ENCODE peak calls at places on chromosomes 12 and 14, in eight cellular contexts. One of them, this sample, is unnamed.

GRCh38 chr14:40139657-40140056 is 707.4 kb upstream of the FBXO33 start:
- DNase-seq in stomach: no peak
- DNase-seq in AG04450: no peak
- DNase-seq in CD4-positive, alpha-beta T cell: no peak
- DNase-seq in uterus: no peak
- DNase-seq in body of pancreas: no peak
- DNase-seq in transverse colon: no peak
- DNase-seq in Calu3: no peak
- DNase-seq in this sample: no peak

GRCh38 chr14:66066991-66067788 is 419.0 kb upstream of the CCDC196 start:
- DNase-seq in stomach: no peak
- DNase-seq in AG04450: no peak
- DNase-seq in CD4-positive, alpha-beta T cell: no peak
- DNase-seq in uterus: no peak
- DNase-seq in body of pancreas: no peak
- DNase-seq in transverse colon: no peak
- DNase-seq in Calu3: no peak
- DNase-seq in this sample: no peak

GRCh38 chr12:130878193-130879185 is 6.6 kb downstream of the RAN start:
- DNase-seq in stomach: no peak
- DNase-seq in AG04450: no peak
- DNase-seq in CD4-positive, alpha-beta T cell: no peak
- DNase-seq in uterus: no peak
- DNase-seq in body of pancreas: no peak
- DNase-seq in transverse colon: no peak
- DNase-seq in Calu3: no peak
- DNase-seq in this sample: no peak

GRCh38 chr14:20671597-20672283 is 12.6 kb upstream of the RNASE4 start:
- DNase-seq in stomach: no peak
- DNase-seq in AG04450: no peak
- DNase-seq in CD4-positive, alpha-beta T cell: no peak
- DNase-seq in uterus: no peak
- DNase-seq in body of pancreas: no peak
- DNase-seq in transverse colon: no peak
- DNase-seq in Calu3: no peak
- DNase-seq in this sample: no peak

GRCh38 chr14:54669759-54670630 is 103.1 kb downstream of the SAMD4A start:
- DNase-seq in stomach: no peak
- DNase-seq in AG04450: peak; percentile 15
- DNase-seq in CD4-positive, alpha-beta T cell: no peak
- DNase-seq in uterus: peak; percentile 79
- DNase-seq in body of pancreas: no peak
- DNase-seq in transverse colon: peak; percentile 52
- DNase-seq in Calu3: no peak
- DNase-seq in this sample: no peak

GRCh38 chr14:79074501-79074900 is 904.3 kb downstream of the NRXN3 start:
- DNase-seq in stomach: no peak
- DNase-seq in AG04450: no peak
- DNase-seq in CD4-positive, alpha-beta T cell: no peak
- DNase-seq in uterus: no peak
- DNase-seq in body of pancreas: no peak
- DNase-seq in transverse colon: no peak
- DNase-seq in Calu3: no peak
- DNase-seq in this sample: no peak

GRCh38 chr12:66647034-66647691 is 31.7 kb downstream of the GRIP1 start:
- DNase-seq in stomach: no peak
- DNase-seq in AG04450: peak; percentile 87
- DNase-seq in CD4-positive, alpha-beta T cell: no peak
- DNase-seq in uterus: no peak
- DNase-seq in body of pancreas: no peak
- DNase-seq in transverse colon: no peak
- DNase-seq in Calu3: peak; percentile 47
- DNase-seq in this sample: no peak

GRCh38 chr12:92038476-92038875 is 107.2 kb downstream of the BTG1 start:
- DNase-seq in stomach: no peak
- DNase-seq in AG04450: no peak
- DNase-seq in CD4-positive, alpha-beta T cell: no peak
- DNase-seq in uterus: no peak
- DNase-seq in body of pancreas: no peak
- DNase-seq in transverse colon: no peak
- DNase-seq in Calu3: no peak
- DNase-seq in this sample: no peak

GRCh38 chr14:77598366-77599050 is 17.9 kb downstream of the SPTLC2 start:
- DNase-seq in stomach: no peak
- DNase-seq in AG04450: no peak
- DNase-seq in CD4-positive, alpha-beta T cell: peak; percentile 5
- DNase-seq in uterus: no peak
- DNase-seq in body of pancreas: no peak
- DNase-seq in transverse colon: peak; percentile 37
- DNase-seq in Calu3: no peak
- DNase-seq in this sample: no peak

GRCh38 chr12:109999983-110000505 is 814 bp downstream of the ANKRD13A start:
- DNase-seq in stomach: peak; percentile 35
- DNase-seq in AG04450: no peak
- DNase-seq in CD4-positive, alpha-beta T cell: peak; percentile 13
- DNase-seq in uterus: peak; percentile 29
- DNase-seq in body of pancreas: peak; percentile 20
- DNase-seq in transverse colon: peak; percentile 37
- DNase-seq in Calu3: peak; percentile 16
- DNase-seq in this sample: no peak

GRCh38 chr14:77516111-77516510 is 17.5 kb upstream of the ISM2 start:
- DNase-seq in stomach: no peak
- DNase-seq in AG04450: no peak
- DNase-seq in CD4-positive, alpha-beta T cell: no peak
- DNase-seq in uterus: no peak
- DNase-seq in body of pancreas: no peak
- DNase-seq in transverse colon: no peak
- DNase-seq in Calu3: no peak
- DNase-seq in this sample: no peak

GRCh38 chr12:53184828-53185227 is 4.1 kb upstream of the CSAD start:
- DNase-seq in stomach: no peak
- DNase-seq in AG04450: no peak
- DNase-seq in CD4-positive, alpha-beta T cell: no peak
- DNase-seq in uterus: peak; percentile 13
- DNase-seq in body of pancreas: no peak
- DNase-seq in transverse colon: no peak
- DNase-seq in Calu3: no peak
- DNase-seq in this sample: no peak

GRCh38 chr12:14770495-14771313 is 32.6 kb downstream of the WBP11 start:
- DNase-seq in stomach: peak; percentile 96
- DNase-seq in AG04450: peak; percentile 74
- DNase-seq in CD4-positive, alpha-beta T cell: peak; percentile 93
- DNase-seq in uterus: peak; percentile 95
- DNase-seq in body of pancreas: peak; percentile 97
- DNase-seq in transverse colon: peak; percentile 97
- DNase-seq in Calu3: peak; percentile 94
- DNase-seq in this sample: peak; percentile 85

GRCh38 chr12:52657305-52657902 is 5.4 kb upstream of the KRT2 start:
- DNase-seq in stomach: no peak
- DNase-seq in AG04450: no peak
- DNase-seq in CD4-positive, alpha-beta T cell: no peak
- DNase-seq in uterus: no peak
- DNase-seq in body of pancreas: no peak
- DNase-seq in transverse colon: no peak
- DNase-seq in Calu3: no peak
- DNase-seq in this sample: no peak

DNA sequence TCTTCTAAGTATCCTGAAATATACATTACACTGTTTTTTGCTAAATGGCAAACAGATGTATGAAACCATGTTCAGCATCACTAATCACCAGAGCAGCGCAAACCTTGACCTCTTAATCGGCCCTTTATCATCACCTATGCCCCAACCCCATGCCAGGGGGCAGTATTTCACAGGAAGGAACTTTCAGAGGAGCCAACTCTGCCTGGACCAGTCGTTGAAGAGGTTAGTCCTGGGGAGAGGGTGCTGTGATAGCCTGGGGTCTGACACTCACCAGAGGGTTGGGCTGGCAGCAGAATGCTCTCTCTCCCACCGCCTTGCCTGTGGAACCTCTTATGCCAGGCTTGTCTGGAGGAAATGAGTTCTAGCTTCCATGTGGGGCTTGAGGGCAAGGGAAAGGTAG is 411.7 kb downstream of the TMEM117 start:
- DNase-seq in stomach: no peak
- DNase-seq in AG04450: no peak
- DNase-seq in CD4-positive, alpha-beta T cell: no peak
- DNase-seq in uterus: no peak
- DNase-seq in body of pancreas: no peak
- DNase-seq in transverse colon: no peak
- DNase-seq in Calu3: no peak
- DNase-seq in this sample: no peak
- TF ChIP-seq CTCF in stomach: no peak
- TF ChIP-seq CTCF in AG04450: no peak
- TF ChIP-seq CTCF in CD4-positive, alpha-beta T cell: no peak
- TF ChIP-seq CTCF in uterus: no peak
- TF ChIP-seq CTCF in body of pancreas: no peak
- TF ChIP-seq CTCF in transverse colon: no peak
- TF ChIP-seq CTCF in Calu3: no peak
- TF ChIP-seq CTCF in this sample: no peak

GRCh38 chr12:76030378-76031080 is 1.0 kb downstream of the PHLDA1 start:
- DNase-seq in stomach: peak; percentile 41
- DNase-seq in AG04450: no peak
- DNase-seq in CD4-positive, alpha-beta T cell: peak; percentile 54
- DNase-seq in uterus: peak; percentile 34
- DNase-seq in body of pancreas: peak; percentile 34
- DNase-seq in transverse colon: peak; percentile 24
- DNase-seq in Calu3: peak; percentile 45
- DNase-seq in this sample: peak; percentile 36
- TF ChIP-seq CTCF in stomach: no peak
- TF ChIP-seq CTCF in AG04450: no peak
- TF ChIP-seq CTCF in CD4-positive, alpha-beta T cell: no peak
- TF ChIP-seq CTCF in uterus: no peak
- TF ChIP-seq CTCF in body of pancreas: no peak
- TF ChIP-seq CTCF in transverse colon: no peak
- TF ChIP-seq CTCF in Calu3: no peak
- TF ChIP-seq CTCF in this sample: no peak

GRCh38 chr14:102594514-102595175 is 2.2 kb downstream of the RCOR1 start:
- DNase-seq in stomach: peak; percentile 75
- DNase-seq in AG04450: no peak
- DNase-seq in CD4-positive, alpha-beta T cell: peak; percentile 34
- DNase-seq in uterus: peak; percentile 42
- DNase-seq in body of pancreas: peak; percentile 64
- DNase-seq in transverse colon: peak; percentile 85
- DNase-seq in Calu3: peak; percentile 76
- DNase-seq in this sample: peak; percentile 66

GRCh38 chr14:102591372-102591943 is 991 bp upstream of the RCOR1 start:
- DNase-seq in stomach: peak; percentile 28
- DNase-seq in AG04450: no peak
- DNase-seq in CD4-positive, alpha-beta T cell: peak; percentile 11
- DNase-seq in uterus: peak; percentile 61
- DNase-seq in body of pancreas: peak; percentile 34
- DNase-seq in transverse colon: peak; percentile 52
- DNase-seq in Calu3: peak; percentile 25
- DNase-seq in this sample: peak; percentile 43

GRCh38 chr14:102593841-102594170 is 1.4 kb downstream of the RCOR1 start:
- DNase-seq in stomach: no peak
- DNase-seq in AG04450: no peak
- DNase-seq in CD4-positive, alpha-beta T cell: no peak
- DNase-seq in uterus: no peak
- DNase-seq in body of pancreas: no peak
- DNase-seq in transverse colon: no peak
- DNase-seq in Calu3: no peak
- DNase-seq in this sample: no peak

GRCh38 chr14:102591944-102592772 is at the start of gene RCOR1:
- DNase-seq in stomach: peak; percentile 98
- DNase-seq in AG04450: peak; percentile 94
- DNase-seq in CD4-positive, alpha-beta T cell: peak; percentile 99
- DNase-seq in uterus: peak; percentile 98
- DNase-seq in body of pancreas: peak; percentile 98
- DNase-seq in transverse colon: peak; percentile 99
- DNase-seq in Calu3: peak; percentile 98
- DNase-seq in this sample: peak; percentile 99

DNA sequence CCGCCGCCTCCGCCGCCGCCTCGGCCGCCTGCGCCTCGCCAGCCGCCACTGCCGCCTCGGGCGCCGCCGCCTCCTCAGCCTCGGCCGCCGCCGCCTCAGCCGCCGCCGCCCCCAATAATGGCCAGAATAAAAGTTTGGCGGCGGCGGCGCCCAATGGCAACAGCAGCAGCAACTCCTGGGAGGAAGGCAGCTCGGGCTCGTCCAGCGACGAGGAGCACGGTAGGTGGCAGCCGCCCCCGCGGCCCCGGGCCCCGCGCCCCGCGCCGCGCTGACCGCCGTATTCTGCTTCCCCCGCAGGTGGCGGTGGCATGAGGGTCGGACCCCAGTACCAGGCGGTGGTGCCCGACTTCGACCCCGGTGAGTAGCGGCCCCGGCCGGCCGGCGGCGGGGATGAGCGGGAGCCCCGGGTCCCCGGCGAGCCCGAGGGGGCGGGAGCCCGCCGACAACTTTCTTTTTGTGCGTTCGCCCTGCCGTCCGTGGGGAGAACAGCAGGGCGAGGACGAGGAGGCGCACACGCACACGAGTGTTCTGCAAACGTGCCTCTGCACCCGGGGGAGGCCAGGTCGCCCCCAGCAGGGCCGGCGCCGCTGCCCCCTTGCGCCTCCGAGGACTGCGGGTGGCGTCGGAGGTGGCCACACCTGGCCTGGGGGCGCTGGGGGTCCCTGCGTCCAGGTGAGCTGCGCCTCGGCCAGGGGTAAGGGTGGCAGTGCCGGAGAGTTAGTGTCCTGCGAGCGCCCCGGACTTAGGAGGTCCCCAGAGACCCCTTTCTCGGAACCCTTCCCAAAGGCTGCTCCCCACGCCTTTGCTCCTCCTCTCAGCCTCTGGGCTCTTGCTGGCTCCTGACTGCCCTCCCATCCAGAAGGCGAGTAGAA is 756 bp downstream of the RCOR1 start:
- DNase-seq in stomach: peak; percentile 50
- DNase-seq in AG04450: no peak
- DNase-seq in CD4-positive, alpha-beta T cell: peak; percentile 61
- DNase-seq in uterus: peak; percentile 55
- DNase-seq in body of pancreas: peak; percentile 55
- DNase-seq in transverse colon: peak; percentile 50
- DNase-seq in Calu3: peak; percentile 49
- DNase-seq in this sample: peak; percentile 48
- TF ChIP-seq CTCF in stomach: peak; percentile 14
- TF ChIP-seq CTCF in AG04450: peak; percentile 34
- TF ChIP-seq CTCF in CD4-positive, alpha-beta T cell: peak; percentile 56
- TF ChIP-seq CTCF in uterus: peak; percentile 4
- TF ChIP-seq CTCF in body of pancreas: peak; percentile 38
- TF ChIP-seq CTCF in transverse colon: peak; percentile 51
- TF ChIP-seq CTCF in Calu3: peak; percentile 20
- TF ChIP-seq CTCF in this sample: peak; percentile 24

DNA sequence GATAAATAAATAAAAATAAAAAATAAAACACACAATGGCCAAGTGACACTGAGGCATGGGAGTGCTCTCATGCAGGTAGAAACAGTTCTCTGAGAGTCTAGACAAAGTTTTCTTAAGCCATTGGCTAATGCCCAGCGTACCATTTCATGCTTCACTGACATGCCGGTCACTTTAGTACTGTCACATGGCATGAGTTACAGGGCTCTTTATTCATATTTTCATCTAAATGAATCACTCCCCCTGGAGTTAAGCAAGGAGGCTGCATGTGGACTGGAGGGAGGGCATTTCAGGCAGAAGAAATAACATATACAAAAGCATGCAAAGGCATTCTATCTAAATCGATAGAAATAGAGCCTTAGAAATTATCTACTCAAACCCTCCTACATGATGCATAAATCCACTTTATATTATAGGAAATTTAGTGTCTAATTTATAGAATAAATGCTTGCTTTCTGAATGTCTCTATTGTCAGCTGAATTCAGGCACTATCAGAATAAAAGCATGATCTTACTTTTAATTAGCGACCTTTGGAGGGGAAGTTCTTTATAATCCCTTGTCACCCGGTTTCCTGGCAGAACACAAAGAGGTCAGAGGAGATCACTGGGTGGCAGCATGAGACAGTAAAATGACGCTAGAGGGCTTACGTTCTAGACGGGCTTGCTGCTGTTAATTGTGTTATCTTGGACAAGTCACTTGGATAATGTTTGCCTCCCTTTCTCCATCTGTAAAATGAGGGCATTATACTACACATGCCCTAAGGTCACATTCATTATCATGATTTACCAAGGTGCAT is 17.5 kb downstream of the DYRK4 start:
- DNase-seq in stomach: no peak
- DNase-seq in AG04450: no peak
- DNase-seq in CD4-positive, alpha-beta T cell: no peak
- DNase-seq in uterus: no peak
- DNase-seq in body of pancreas: no peak
- DNase-seq in transverse colon: peak; percentile 25
- DNase-seq in Calu3: peak; percentile 4
- DNase-seq in this sample: no peak
- TF ChIP-seq CTCF in stomach: no peak
- TF ChIP-seq CTCF in AG04450: peak; percentile 7
- TF ChIP-seq CTCF in CD4-positive, alpha-beta T cell: peak; percentile 4
- TF ChIP-seq CTCF in uterus: no peak
- TF ChIP-seq CTCF in body of pancreas: no peak
- TF ChIP-seq CTCF in transverse colon: peak; percentile 7
- TF ChIP-seq CTCF in Calu3: no peak
- TF ChIP-seq CTCF in this sample: no peak

This sample was measured in endothelial cell.